ENCODE peak calls at places on chromosomes 13 and 19, in nine cellular contexts. I is endothelial cell, O is MCF 10A, R is esophagus muscularis mucosa, Y is RWPE2, J is lower lobe of right lung, C is H1, E is body of pancreas, X is AG10803. P is an unnamed sample.

GRCh38 chr19:35901854-35902661 is at the start of gene HCST:
- DNase-seq in I (no peak), O (no peak), R (no peak), Y (no peak), J (peak; percentile 45), C (no peak), E (peak; percentile 50), X (peak; percentile 93), P (no peak)

GRCh38 chr19:2477732-2478191 is 1.8 kb downstream of the GADD45B start:
- DNase-seq in I (no peak), O (peak; percentile 56), R (no peak), Y (no peak), J (peak; percentile 55), C (no peak), E (no peak), X (peak; percentile 60), P (no peak)

GRCh38 chr19:47399198-47399597 is 20.1 kb downstream of the MEIS3 start:
- DNase-seq in I (no peak), O (no peak), R (no peak), Y (no peak), J (no peak), C (no peak), E (no peak), X (no peak), P (no peak)

GRCh38 chr19:22601906-22602630 is 32.1 kb upstream of the ZNF492 start:
- DNase-seq in I (no peak), O (no peak), R (peak; percentile 74), Y (no peak), J (no peak), C (no peak), E (no peak), X (no peak), P (no peak)

GRCh38 chr13:50720856-50721663 is 122.4 kb downstream of the DLEU7 start:
- DNase-seq in I (no peak), O (peak; percentile 42), R (no peak), Y (no peak), J (no peak), C (no peak), E (no peak), X (no peak), P (no peak)

GRCh38 chr19:55666343-55667005 is 8.6 kb upstream of the EPN1 start:
- DNase-seq in I (no peak), O (no peak), R (no peak), Y (no peak), J (no peak), C (no peak), E (no peak), X (no peak), P (peak; percentile 75)

GRCh38 chr19:35288331-35288730 is 3.6 kb upstream of the MAG start:
- DNase-seq in I (no peak), O (no peak), R (no peak), Y (no peak), J (no peak), C (no peak), E (no peak), X (no peak), P (no peak)

GRCh38 chr13:31093145-31093885 is 68.4 kb downstream of the HSPH1 start:
- DNase-seq in I (no peak), O (peak; percentile 55), R (no peak), Y (no peak), J (no peak), C (no peak), E (no peak), X (no peak), P (no peak)

GRCh38 chr19:16000024-16000687 is 51.3 kb downstream of the OR10H4 start:
- DNase-seq in I (no peak), O (no peak), R (peak; percentile 75), Y (no peak), J (no peak), C (no peak), E (no peak), X (no peak), P (no peak)

GRCh38 chr19:55099557-55100506 is 17.6 kb downstream of the PPP1R12C start:
- DNase-seq in I (peak; percentile 20), O (no peak), R (no peak), Y (no peak), J (no peak), C (no peak), E (no peak), X (no peak), P (no peak)

GRCh38 chr13:27170521-27171243 is 929 bp downstream of the USP12 start:
- DNase-seq in I (peak; percentile 80), O (peak; percentile 38), R (no peak), Y (no peak), J (peak; percentile 63), C (no peak), E (peak; percentile 44), X (no peak), P (no peak)

GRCh38 chr19:47446534-47447469 is 24.9 kb downstream of the SLC8A2 start:
- DNase-seq in I (peak; percentile 58), O (no peak), R (no peak), Y (peak; percentile 86), J (peak; percentile 62), C (peak; percentile 79), E (no peak), X (no peak), P (no peak)

GRCh38 chr13:63124863-63125262 is 1709.2 kb upstream of the PCDH20 start:
- DNase-seq in I (no peak), O (peak; percentile 36), R (no peak), Y (no peak), J (no peak), C (no peak), E (no peak), X (peak; percentile 21), P (no peak)

GRCh38 chr13:97225533-97225932 is 3.4 kb downstream of the MBNL2 start:
- DNase-seq in I (no peak), O (no peak), R (no peak), Y (no peak), J (no peak), C (no peak), E (no peak), X (no peak), P (no peak)

GRCh38 chr19:38949580-38950367 is 19.0 kb downstream of the MRPS12 start:
- DNase-seq in I (peak; percentile 90), O (no peak), R (peak; percentile 95), Y (peak; percentile 84), J (peak; percentile 94), C (peak; percentile 87), E (peak; percentile 89), X (peak; percentile 44), P (peak; percentile 95)

GRCh38 chr19:33071887-33072286 is 7.2 kb upstream of the RHPN2 start:
- DNase-seq in I (no peak), O (peak; percentile 23), R (no peak), Y (no peak), J (no peak), C (no peak), E (no peak), X (no peak), P (no peak)

GRCh38 chr13:30105381-30105780 is 202.0 kb downstream of the KATNAL1 start:
- DNase-seq in I (no peak), O (no peak), R (no peak), Y (no peak), J (peak; percentile 60), C (no peak), E (peak; percentile 63), X (no peak), P (no peak)

GRCh38 chr13:25859528-25859927 is 192.3 kb downstream of the SHISA2 start:
- DNase-seq in I (no peak), O (no peak), R (no peak), Y (no peak), J (no peak), C (no peak), E (no peak), X (no peak), P (no peak)

GRCh38 chr13:113091891-113092775 is 13.5 kb upstream of the F7 start:
- DNase-seq in I (no peak), O (no peak), R (no peak), Y (peak; percentile 51), J (peak; percentile 45), C (no peak), E (no peak), X (no peak), P (peak; percentile 80)

GRCh38 chr13:110444226-110444653 is 117.3 kb downstream of the RAB20 start:
- DNase-seq in I (no peak), O (peak; percentile 29), R (no peak), Y (no peak), J (no peak), C (no peak), E (no peak), X (peak; percentile 47), P (no peak)
- TF ChIP-seq CTCF in I (no peak), O (peak; percentile 37), R (peak; percentile 52), Y (no peak), J (no peak), C (no peak), E (no peak), X (peak; percentile 55), P (peak; percentile 66)

DNA sequence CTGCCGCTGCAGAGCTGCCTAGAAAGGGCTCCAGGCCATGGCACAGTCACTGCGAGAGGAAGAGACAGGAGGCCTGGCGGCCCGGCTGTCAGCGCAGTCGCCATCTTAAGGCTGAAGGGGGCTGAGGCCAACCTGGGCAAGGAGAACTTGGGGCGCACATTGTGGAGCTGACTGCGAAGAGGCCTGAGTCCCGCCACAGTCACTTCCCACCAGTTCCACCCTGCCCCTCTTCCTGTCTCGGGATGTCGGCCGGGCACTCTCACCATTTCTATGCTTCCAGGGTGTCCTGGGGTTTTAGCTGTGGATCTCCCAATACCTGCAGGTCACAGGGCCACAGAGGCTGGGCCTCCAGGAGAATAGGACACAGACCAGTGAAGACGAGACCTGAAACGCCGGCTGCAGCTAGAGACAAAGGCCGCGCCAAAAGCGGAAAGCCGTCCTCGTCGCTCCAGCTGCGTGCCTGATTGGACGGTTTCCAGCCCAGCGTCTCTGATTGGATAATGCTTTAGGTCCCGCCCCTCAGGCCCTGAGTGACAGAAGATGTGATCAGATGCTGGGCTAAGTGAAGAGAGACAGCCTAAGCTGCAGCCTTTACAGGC is 71.1 kb downstream of the ZNF486 start:
- DNase-seq in I (peak; percentile 92), O (no peak), R (peak; percentile 96), Y (no peak), J (peak; percentile 83), C (peak; percentile 78), E (peak; percentile 94), X (peak; percentile 79), P (no peak)
- TF ChIP-seq CTCF in I (no peak), O (no peak), R (no peak), Y (no peak), J (no peak), C (no peak), E (no peak), X (no peak), P (no peak)

DNA sequence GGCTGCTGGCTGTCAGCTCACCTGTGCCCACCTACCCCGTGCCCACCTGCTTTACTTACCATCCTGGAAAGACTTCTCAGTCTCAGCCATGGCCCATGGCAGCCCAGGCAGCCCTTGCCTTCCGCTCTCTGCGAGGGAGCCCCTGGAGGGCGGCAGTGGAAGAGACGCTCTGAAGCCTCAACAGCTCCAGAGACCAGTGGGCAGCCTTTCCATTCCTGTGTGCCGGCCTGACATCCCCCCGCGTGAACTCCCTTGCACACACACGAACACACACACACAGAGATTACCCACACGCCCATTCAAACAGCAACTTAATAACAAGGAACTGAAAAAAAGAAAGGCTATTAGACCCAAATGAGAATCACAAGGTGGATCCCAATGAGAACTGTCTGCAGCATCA is 14.2 kb upstream of the RASA3 start:
- DNase-seq in I (peak; percentile 53), O (no peak), R (no peak), Y (peak; percentile 43), J (no peak), C (no peak), E (no peak), X (no peak), P (no peak)
- TF ChIP-seq CTCF in I (no peak), O (no peak), R (no peak), Y (no peak), J (no peak), C (peak; percentile 41), E (no peak), X (peak; percentile 19), P (peak; percentile 44)

GRCh38 chr13:101941095-101941777 is 460.6 kb downstream of the FGF14 start:
- DNase-seq in I (no peak), O (peak; percentile 31), R (no peak), Y (no peak), J (no peak), C (no peak), E (no peak), X (peak; percentile 14), P (no peak)
- TF ChIP-seq CTCF in I (no peak), O (peak; percentile 31), R (peak; percentile 22), Y (no peak), J (peak; percentile 17), C (peak; percentile 52), E (peak; percentile 11), X (peak; percentile 39), P (peak; percentile 0)